ENCODE peak calls at places on chromosomes 2 and 18, in eight cellular contexts. D, U, Z, J, A, G, S and T are unnamed samples.

GRCh38 chr18:54712315-54712714 is 116.0 kb upstream of the RAB27B start:
- ATAC-seq in D (no peak), U (peak; percentile 38), Z (no peak), J (no peak), A (no peak), G (no peak), S (no peak), T (no peak)

GRCh38 chr18:6521804-6522418 is 107.2 kb upstream of the L3MBTL4 start:
- ATAC-seq in D (no peak), U (no peak), Z (no peak), J (peak; percentile 84), A (peak; percentile 66), G (peak; percentile 82), S (peak; percentile 75), T (no peak)

GRCh38 chr2:156352911-156353310 is 20.4 kb upstream of the NR4A2 start:
- ATAC-seq in D (no peak), U (no peak), Z (no peak), J (peak; percentile 30), A (no peak), G (no peak), S (no peak), T (no peak)

GRCh38 chr2:241989074-241989473 is 119.5 kb downstream of the RTP5 start:
- ATAC-seq in D (no peak), U (no peak), Z (no peak), J (no peak), A (no peak), G (no peak), S (no peak), T (no peak)

GRCh38 chr2:85699325-85699724 is 5.2 kb downstream of the GNLY start:
- ATAC-seq in D (peak; percentile 71), U (no peak), Z (no peak), J (peak; percentile 87), A (no peak), G (peak; percentile 37), S (no peak), T (no peak)

GRCh38 chr2:145253492-145253891 is 733.6 kb upstream of the ZEB2 start:
- ATAC-seq in D (no peak), U (no peak), Z (no peak), J (no peak), A (peak; percentile 29), G (no peak), S (no peak), T (no peak)

GRCh38 chr18:45588284-45588683 is 27.0 kb upstream of the SLC14A2 start:
- ATAC-seq in D (no peak), U (no peak), Z (no peak), J (no peak), A (no peak), G (no peak), S (no peak), T (no peak)

GRCh38 chr2:164794432-164795231 is 47.0 kb downstream of the COBLL1 start:
- ATAC-seq in D (no peak), U (no peak), Z (peak; percentile 37), J (peak; percentile 48), A (no peak), G (no peak), S (no peak), T (no peak)

GRCh38 chr2:106521016-106521415 is 33.9 kb downstream of the CD8B2 start:
- ATAC-seq in D (no peak), U (no peak), Z (no peak), J (peak; percentile 72), A (no peak), G (no peak), S (no peak), T (no peak)

GRCh38 chr2:88161446-88161845 is 8.7 kb upstream of the THNSL2 start:
- ATAC-seq in D (no peak), U (no peak), Z (no peak), J (no peak), A (peak; percentile 21), G (no peak), S (no peak), T (no peak)

GRCh38 chr18:77131652-77132368 is 773 bp downstream of the MBP start:
- ATAC-seq in D (peak; percentile 81), U (peak; percentile 80), Z (peak; percentile 80), J (no peak), A (peak; percentile 82), G (peak; percentile 60), S (peak; percentile 75), T (peak; percentile 64)

GRCh38 chr2:216508229-216508628 is 9.6 kb downstream of the RPL37A start:
- ATAC-seq in D (no peak), U (no peak), Z (no peak), J (no peak), A (peak; percentile 34), G (no peak), S (peak; percentile 31), T (no peak)

GRCh38 chr2:216503697-216504375 is 5.2 kb downstream of the RPL37A start:
- ATAC-seq in D (no peak), U (no peak), Z (no peak), J (no peak), A (no peak), G (no peak), S (no peak), T (no peak)

GRCh38 chr2:216505133-216506106 is 6.8 kb downstream of the RPL37A start:
- ATAC-seq in D (no peak), U (no peak), Z (no peak), J (no peak), A (peak; percentile 1), G (peak; percentile 3), S (no peak), T (no peak)

GRCh38 chr2:216504376-216504762 is 5.7 kb downstream of the RPL37A start:
- ATAC-seq in D (peak; percentile 7), U (no peak), Z (no peak), J (peak; percentile 16), A (no peak), G (no peak), S (peak; percentile 6), T (no peak)

DNA sequence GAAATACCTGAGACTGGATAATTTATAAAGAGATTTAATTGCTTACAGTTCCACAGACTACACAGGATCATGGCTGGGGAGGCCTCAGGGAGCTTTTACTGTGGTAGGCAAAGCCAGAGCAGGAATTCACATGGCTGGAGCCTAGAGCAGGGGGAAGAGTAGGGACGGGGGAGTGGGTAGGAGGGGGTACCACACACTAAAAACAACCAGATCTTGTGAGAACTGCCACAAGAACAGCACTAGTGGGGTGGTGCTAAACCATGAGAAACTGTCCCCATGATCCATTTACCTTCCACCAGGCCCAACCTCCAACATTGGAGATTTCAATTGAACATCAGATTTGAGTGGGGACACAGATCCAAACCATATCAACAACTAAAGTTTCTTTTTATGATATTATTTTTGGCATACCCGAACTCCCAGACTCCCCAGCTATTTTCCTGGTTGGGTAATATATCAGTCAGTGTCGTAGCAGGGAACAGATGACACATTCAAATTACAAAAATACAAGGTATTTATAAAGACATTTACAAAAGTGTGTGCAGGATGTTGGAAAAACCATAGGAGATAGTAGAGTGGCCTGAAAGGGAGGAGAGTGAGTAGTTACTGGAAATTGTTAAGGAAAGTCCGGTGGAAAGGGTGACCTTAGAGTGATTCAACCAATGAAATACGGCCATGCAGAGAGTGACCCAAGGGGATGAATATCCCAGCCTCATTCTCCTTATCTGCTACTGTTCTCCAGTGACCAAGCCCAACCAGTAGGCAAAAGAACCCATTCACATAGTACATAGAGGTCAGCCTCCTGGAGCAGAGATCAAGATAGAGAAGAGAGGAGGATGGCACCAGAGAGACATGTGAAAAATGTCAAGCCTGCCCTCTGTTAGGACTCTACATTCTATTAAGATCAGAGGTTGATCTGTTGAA is 8.8 kb downstream of the RPL37A start:
- ATAC-seq in D (peak; percentile 24), U (peak; percentile 31), Z (no peak), J (peak; percentile 20), A (peak; percentile 37), G (peak; percentile 17), S (peak; percentile 10), T (no peak)
- TF ChIP-seq POLR2AphosphoS5 in D (no peak), U (no peak), Z (no peak), J (no peak), A (peak; percentile 34), G (peak; percentile 37), S (no peak), T (no peak)

GRCh38 chr2:231454361-231454791 is 9.9 kb downstream of the NCL start:
- ATAC-seq in D (no peak), U (no peak), Z (no peak), J (no peak), A (no peak), G (no peak), S (no peak), T (no peak)

GRCh38 chr2:231456295-231457004 is 7.8 kb downstream of the NCL start:
- ATAC-seq in D (no peak), U (no peak), Z (no peak), J (no peak), A (no peak), G (no peak), S (no peak), T (no peak)

GRCh38 chr2:231457101-231457500 is 7.2 kb downstream of the NCL start:
- ATAC-seq in D (no peak), U (no peak), Z (no peak), J (no peak), A (no peak), G (no peak), S (no peak), T (no peak)

GRCh38 chr2:231455890-231456289 is 8.4 kb downstream of the NCL start:
- ATAC-seq in D (no peak), U (no peak), Z (no peak), J (no peak), A (no peak), G (no peak), S (no peak), T (no peak)

GRCh38 chr2:231455222-231455621 is 9.1 kb downstream of the NCL start:
- ATAC-seq in D (no peak), U (no peak), Z (no peak), J (peak; percentile 2), A (no peak), G (no peak), S (no peak), T (no peak)
- TF ChIP-seq POLR2AphosphoS5 in D (no peak), U (no peak), Z (no peak), J (peak; percentile 50), A (no peak), G (no peak), S (peak; percentile 51), T (no peak)

DNA sequence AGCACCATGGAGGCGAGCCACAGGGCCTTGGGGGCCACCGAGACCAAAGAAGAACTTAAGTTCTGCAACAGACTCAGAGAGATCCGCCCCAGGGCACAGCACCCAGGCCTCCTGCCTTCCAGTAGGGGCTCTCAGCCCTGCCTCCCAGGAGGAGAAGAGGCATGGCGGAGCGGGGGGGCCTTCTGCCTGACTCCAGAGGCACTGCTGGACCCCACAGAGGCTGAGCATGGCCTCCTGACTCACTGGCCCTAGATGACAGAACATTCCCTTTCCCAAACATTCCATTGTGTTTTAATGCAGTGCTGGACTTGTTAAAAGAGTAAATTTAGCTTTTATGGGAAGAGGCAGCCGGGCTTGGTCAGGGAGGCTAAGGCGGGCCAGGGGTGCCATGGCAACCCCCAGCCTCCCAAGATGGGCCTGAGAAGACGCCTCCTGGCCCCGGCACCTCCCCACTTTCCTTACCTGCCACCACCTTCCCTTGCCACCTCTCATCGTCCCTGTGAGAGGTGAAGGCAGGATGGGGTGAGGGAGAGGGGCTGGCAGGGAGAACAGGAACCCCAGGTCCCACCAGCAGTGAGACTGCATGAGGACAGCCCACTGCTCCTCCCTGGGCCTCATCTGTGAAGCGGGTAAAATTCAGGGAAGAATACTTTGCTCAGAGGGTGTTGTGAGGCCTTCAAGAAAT is 65.4 kb downstream of the SMAD7 start:
- ATAC-seq in D (no peak), U (no peak), Z (no peak), J (no peak), A (no peak), G (no peak), S (peak; percentile 18), T (no peak)
- TF ChIP-seq POLR2AphosphoS5 in D (no peak), U (no peak), Z (no peak), J (no peak), A (no peak), G (no peak), S (no peak), T (no peak)

GRCh38 chr2:150466770-150467640 is 20.5 kb downstream of the RND3 start:
- ATAC-seq in D (no peak), U (no peak), Z (no peak), J (no peak), A (no peak), G (no peak), S (no peak), T (peak; percentile 66)
- TF ChIP-seq POLR2AphosphoS5 in D (no peak), U (peak; percentile 27), Z (no peak), J (no peak), A (no peak), G (peak; percentile 8), S (no peak), T (peak; percentile 68)